ENCODE peak calls at places on chromosomes 2 and 18, in ten cellular contexts. A is right cardiac atrium; K is CD4-positive, alpha-beta memory T cell; Y is NT2/D1; Z is mammary epithelial cell; B is sigmoid colon; I is HCT116; E is Panc1; D is thoracic aorta; R is aorta. U is an unnamed sample. For H3K4me1, the result is how much of the 10 kb centered on the place peaks cover.

GRCh38 chr18:78559584-78559983 is 420.0 kb upstream of the SALL3 start:
- DNase-seq in A (no peak), K (no peak), Y (no peak), Z (no peak), B (no peak), I (no peak), E (no peak), D (no peak), R (no peak), U (no peak)

GRCh38 chr2:5969301-5969700 is 277.1 kb downstream of the SOX11 start:
- DNase-seq in A (no peak), K (no peak), Y (no peak), Z (no peak), B (no peak), I (no peak), E (no peak), D (no peak), R (no peak), U (no peak)

GRCh38 chr18:3305354-3305762 is 43.4 kb downstream of the MYL12B start:
- DNase-seq in A (no peak), K (peak), Y (no peak), Z (peak), B (no peak), I (no peak), E (peak), D (no peak), R (no peak), U (no peak)

GRCh38 chr2:191970867-191971266 is 124.0 kb upstream of the CAVIN2 start:
- DNase-seq in A (no peak), K (no peak), Y (no peak), Z (no peak), B (no peak), I (no peak), E (no peak), D (no peak), R (no peak), U (no peak)

GRCh38 chr2:102664439-102665042 is 45.2 kb downstream of the SLC9A2 start:
- DNase-seq in A (no peak), K (no peak), Y (no peak), Z (peak), B (no peak), I (peak), E (peak), D (no peak), R (no peak), U (no peak)

GRCh38 chr18:61998957-61999356 is 106.2 kb upstream of the RNF152 start:
- DNase-seq in A (no peak), K (no peak), Y (no peak), Z (peak), B (no peak), I (no peak), E (no peak), D (no peak), R (no peak), U (no peak)

GRCh38 chr18:74819433-74820059 is 221.9 kb downstream of the ZNF407 start:
- DNase-seq in A (no peak), K (no peak), Y (peak), Z (no peak), B (no peak), I (no peak), E (no peak), D (no peak), R (no peak), U (peak)

GRCh38 chr2:193428336-193428818 is 1233.6 kb upstream of the TMEFF2 start:
- DNase-seq in A (no peak), K (no peak), Y (no peak), Z (no peak), B (no peak), I (no peak), E (no peak), D (no peak), R (no peak), U (peak)

GRCh38 chr2:60961457-60961856 is 56.1 kb upstream of the PEX13 start:
- DNase-seq in A (no peak), K (no peak), Y (no peak), Z (peak), B (no peak), I (no peak), E (no peak), D (no peak), R (no peak), U (no peak)

GRCh38 chr2:200609027-200609614 is 23.3 kb downstream of the AOX1 start:
- DNase-seq in A (peak), K (no peak), Y (no peak), Z (peak), B (peak), I (peak), E (peak), D (no peak), R (peak), U (no peak)

GRCh38 chr2:24915796-24916195 is 4.2 kb downstream of the ADCY3 start:
- DNase-seq in A (peak), K (no peak), Y (no peak), Z (no peak), B (no peak), I (no peak), E (no peak), D (no peak), R (no peak), U (no peak)

GRCh38 chr2:238097988-238098853 is 1.9 kb upstream of the ESPNL start:
- DNase-seq in A (peak), K (no peak), Y (peak), Z (no peak), B (no peak), I (peak), E (peak), D (no peak), R (peak), U (peak)

GRCh38 chr2:26598336-26599006 is 42.7 kb downstream of the CIB4 start:
- DNase-seq in A (no peak), K (no peak), Y (no peak), Z (no peak), B (peak), I (no peak), E (no peak), D (no peak), R (no peak), U (no peak)

DNA sequence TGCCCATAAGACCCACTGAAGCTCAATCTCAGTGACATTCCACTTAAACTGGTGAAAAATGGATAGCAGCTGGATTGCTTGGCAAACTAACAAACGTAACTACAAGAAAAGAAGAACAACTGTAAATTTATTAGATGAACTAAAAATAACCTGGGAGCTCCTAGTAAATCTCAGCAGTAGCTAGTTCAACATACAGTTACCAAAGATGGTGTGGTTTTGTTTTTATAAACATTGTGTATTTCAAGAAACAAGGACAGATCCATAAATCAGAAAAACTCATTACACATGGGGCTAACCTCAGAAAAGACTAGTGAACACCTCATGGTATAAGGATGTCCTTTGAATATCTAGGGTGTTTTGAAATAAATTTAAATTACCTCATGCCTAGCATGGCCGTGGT is 532.0 kb downstream of the XIRP2 start:
- DNase-seq in A (no peak), K (no peak), Y (no peak), Z (no peak), B (no peak), I (no peak), E (no peak), D (no peak), R (no peak), U (no peak)
- H3K4me1 ChIP-seq in A (under half), K (under half), Y (under half), Z (under half), B (under half), I (under half), E (under half), D (under half), R (under half), U (under half)

GRCh38 chr18:21747764-21748693 is 7.4 kb downstream of the MIB1 start:
- DNase-seq in A (no peak), K (no peak), Y (no peak), Z (no peak), B (no peak), I (no peak), E (no peak), D (no peak), R (no peak), U (no peak)
- H3K4me1 ChIP-seq in A (under half), K (under half), Y (under half), Z (under half), B (under half), I (under half), E (under half), D (under half), R (under half), U (under half)

GRCh38 chr2:134139615-134140014 is 114.3 kb upstream of the MGAT5 start:
- DNase-seq in A (no peak), K (no peak), Y (no peak), Z (no peak), B (no peak), I (no peak), E (no peak), D (no peak), R (no peak), U (no peak)
- H3K4me1 ChIP-seq in A (under half), K (half or more), Y (under half), Z (half or more), B (under half), I (half or more), E (under half), D (under half), R (under half), U (under half)

GRCh38 chr2:38866773-38867443 is 8.8 kb downstream of the DHX57 start:
- DNase-seq in A (no peak), K (no peak), Y (no peak), Z (peak), B (no peak), I (no peak), E (no peak), D (no peak), R (no peak), U (no peak)
- H3K4me1 ChIP-seq in A (under half), K (under half), Y (under half), Z (under half), B (under half), I (under half), E (under half), D (under half), R (under half), U (under half)

DNA sequence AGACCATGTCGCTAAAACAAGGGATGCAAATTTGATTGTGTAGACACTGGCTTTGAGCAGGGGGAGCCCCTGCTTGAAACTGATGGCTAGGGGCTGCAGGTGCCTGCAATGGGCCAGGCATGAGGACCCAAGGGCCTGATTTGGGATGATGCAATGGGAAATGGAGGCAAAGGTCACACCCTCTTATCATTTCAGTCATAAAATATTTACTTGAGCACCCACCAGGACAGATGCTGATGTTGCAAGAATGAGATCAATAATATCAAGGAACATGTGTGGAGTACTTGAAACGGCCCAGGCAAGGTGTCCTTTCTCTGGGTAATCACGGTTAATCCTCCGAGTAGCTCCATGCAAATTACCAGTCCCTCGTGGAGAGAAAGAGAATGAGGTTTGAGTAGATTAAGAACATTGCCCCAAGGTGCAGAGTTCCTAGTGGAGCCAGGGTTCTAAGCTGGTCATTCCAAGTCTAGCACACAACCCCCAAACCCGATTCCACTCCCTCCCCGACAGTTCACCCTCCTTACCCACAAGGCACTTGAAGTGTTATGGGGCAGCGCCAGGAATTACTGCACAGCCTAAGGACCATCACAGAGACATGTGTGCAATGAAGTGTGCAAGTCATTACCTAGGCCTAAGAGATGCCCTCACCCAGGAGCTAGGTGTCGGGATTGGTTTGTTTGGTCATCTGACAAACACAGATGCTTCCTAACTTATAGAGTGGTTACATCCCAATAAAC is 14.0 kb upstream of the TMBIM1 start:
- DNase-seq in A (no peak), K (no peak), Y (no peak), Z (no peak), B (no peak), I (no peak), E (no peak), D (no peak), R (no peak), U (no peak)
- H3K4me1 ChIP-seq in A (under half), K (under half), Y (under half), Z (under half), B (under half), I (under half), E (under half), D (under half), R (under half), U (under half)

GRCh38 chr2:68750592-68751396 is 16.2 kb downstream of the ARHGAP25 start:
- DNase-seq in A (no peak), K (no peak), Y (no peak), Z (no peak), B (no peak), I (no peak), E (no peak), D (no peak), R (no peak), U (no peak)
- H3K4me1 ChIP-seq in A (under half), K (half or more), Y (under half), Z (under half), B (under half), I (under half), E (under half), D (under half), R (under half), U (under half)

GRCh38 chr18:21742323-21742687 is 1.7 kb downstream of the MIB1 start:
- DNase-seq in A (no peak), K (peak), Y (no peak), Z (peak), B (no peak), I (no peak), E (no peak), D (no peak), R (no peak), U (no peak)
- H3K4me1 ChIP-seq in A (under half), K (half or more), Y (under half), Z (under half), B (under half), I (under half), E (under half), D (under half), R (under half), U (under half)

GRCh38 chr2:157785200-157785599 is 90.9 kb downstream of the ACVR1 start:
- DNase-seq in A (no peak), K (no peak), Y (no peak), Z (peak), B (no peak), I (no peak), E (no peak), D (no peak), R (no peak), U (no peak)
- H3K4me1 ChIP-seq in A (under half), K (under half), Y (under half), Z (under half), B (half or more), I (under half), E (under half), D (half or more), R (under half), U (half or more)

DNA sequence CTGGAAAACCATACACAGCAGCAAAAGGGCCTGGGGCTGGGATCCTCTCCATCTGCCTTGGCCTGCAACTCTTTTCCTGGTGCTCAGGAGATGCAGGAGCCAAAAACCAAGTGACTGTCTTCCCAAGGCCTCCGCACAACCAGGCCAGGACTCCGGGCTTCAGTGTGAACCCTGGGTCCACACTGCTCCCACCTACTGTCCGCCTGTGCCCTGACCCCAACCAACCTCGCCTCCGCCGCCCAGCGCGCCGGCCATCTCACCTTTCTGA is 1.1 kb downstream of the FEV start:
- DNase-seq in A (no peak), K (no peak), Y (no peak), Z (no peak), B (no peak), I (no peak), E (no peak), D (no peak), R (no peak), U (no peak)
- H3K4me1 ChIP-seq in A (under half), K (under half), Y (under half), Z (under half), B (half or more), I (under half), E (under half), D (under half), R (under half), U (under half)

U was measured in GM23338.